ENCODE peak calls at places on chromosome 16, in ten cellular contexts. A is PC-9, B is AG04450, I is tibial nerve, P is fibroblast of mammary gland, M is endothelial cell, N is A549, C is heart right ventricle, U is RWPE1, R is Calu3. O is an unnamed sample.

GRCh38 chr16:29925173-29925804 is 737 bp downstream of the KCTD13 start:
- DNase-seq in U (peak; percentile 30), I (no peak), B (no peak), A (no peak), R (no peak), M (no peak), P (no peak), N (no peak), C (no peak), O (no peak)

GRCh38 chr16:85488414-85488813 is 124.7 kb upstream of the GSE1 start:
- DNase-seq in A (no peak), P (no peak), B (no peak), C (no peak), N (no peak), U (no peak), R (no peak), I (no peak), M (no peak), O (no peak)

GRCh38 chr16:2752850-2753522 is 548 bp downstream of the SRRM2 start:
- DNase-seq in R (peak; percentile 93), B (peak; percentile 41), M (peak; percentile 83), A (peak; percentile 89), I (peak; percentile 63), U (peak; percentile 78), C (peak; percentile 86), N (peak; percentile 81), P (peak; percentile 79), O (peak; percentile 90)

GRCh38 chr16:85258166-85258565 is 145.9 kb upstream of the CIBAR2 start:
- DNase-seq in B (no peak), N (no peak), A (no peak), M (no peak), R (no peak), P (no peak), C (no peak), U (no peak), I (no peak), O (no peak)

GRCh38 chr16:3131755-3132377 is 3.0 kb upstream of the ZNF213 start:
- DNase-seq in M (peak; percentile 74), P (peak; percentile 41), C (no peak), A (peak; percentile 61), R (peak; percentile 73), N (no peak), U (peak; percentile 23), I (no peak), B (no peak), O (peak; percentile 36)

GRCh38 chr16:53022374-53022773 is 30.3 kb downstream of the CHD9NB start:
- DNase-seq in M (peak; percentile 52), P (peak; percentile 52), N (peak; percentile 69), U (peak; percentile 70), I (no peak), A (peak; percentile 32), R (peak; percentile 71), B (peak; percentile 7), C (peak; percentile 40), O (peak; percentile 26)

GRCh38 chr16:75380870-75381269 is 52.4 kb downstream of the CFDP1 start:
- DNase-seq in P (no peak), N (no peak), C (no peak), R (no peak), B (no peak), I (no peak), M (no peak), U (no peak), A (no peak), O (no peak)

GRCh38 chr16:48182979-48183537 is 27.3 kb upstream of the ABCC12 start:
- DNase-seq in A (no peak), C (no peak), P (no peak), B (no peak), R (no peak), I (no peak), U (no peak), N (no peak), M (no peak), O (no peak)

GRCh38 chr16:10964891-10965326 is 20.5 kb downstream of the CLEC16A start:
- DNase-seq in I (no peak), A (no peak), C (no peak), R (no peak), P (no peak), U (no peak), M (no peak), B (no peak), N (no peak), O (no peak)

GRCh38 chr16:81164481-81164880 is 68.3 kb upstream of the GCSH start:
- DNase-seq in P (no peak), C (no peak), I (no peak), U (no peak), A (no peak), B (no peak), N (no peak), M (no peak), R (no peak), O (no peak)

GRCh38 chr16:26645629-26646028 is 421.1 kb upstream of the C16orf82 start:
- DNase-seq in M (peak; percentile 58), A (no peak), I (no peak), B (no peak), C (no peak), R (no peak), P (no peak), U (no peak), N (no peak), O (peak; percentile 46)
- TF ChIP-seq CTCF in M (peak; percentile 33), A (peak; percentile 60), I (no peak), B (no peak), C (peak; percentile 43), R (no peak), P (no peak), U (no peak), N (no peak), O (peak; percentile 51)

DNA sequence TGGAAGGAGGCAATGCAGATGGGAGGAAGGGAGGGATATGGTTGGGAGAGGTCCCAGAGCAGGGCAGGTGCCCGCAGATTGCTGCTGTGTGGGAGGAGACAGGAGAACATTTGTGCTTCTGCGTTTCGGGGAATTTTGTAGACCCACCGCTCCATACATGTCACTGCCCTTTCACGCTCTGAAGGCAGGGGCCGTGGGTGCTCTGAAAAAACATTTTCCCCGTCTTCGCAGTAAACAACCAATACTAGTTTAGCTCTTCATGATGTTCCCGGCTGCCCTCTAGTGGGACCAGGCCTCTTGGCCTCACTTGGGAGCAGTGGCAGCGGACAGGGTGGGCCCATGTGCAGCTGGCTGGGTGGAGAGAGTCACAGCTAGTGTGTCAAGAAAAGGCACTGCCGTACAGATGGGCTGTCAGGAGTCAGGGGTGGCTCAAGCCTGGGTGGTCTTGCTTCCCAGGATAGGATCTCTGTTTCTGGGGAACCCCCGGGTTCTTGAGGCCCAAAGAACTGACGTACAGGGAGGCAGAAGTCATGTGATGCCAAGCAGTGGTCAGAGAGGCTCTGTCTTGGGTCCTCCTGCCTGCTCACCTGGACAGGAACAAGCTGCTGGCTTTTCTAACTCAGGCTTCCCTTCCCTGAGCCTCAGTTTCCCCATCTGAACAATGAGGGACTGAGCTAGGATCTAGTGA is 46.5 kb upstream of the CPNE2 start:
- DNase-seq in U (peak; percentile 36), A (no peak), B (peak; percentile 26), I (peak; percentile 77), M (peak; percentile 68), R (no peak), N (peak; percentile 56), C (peak; percentile 71), P (peak; percentile 68), O (peak; percentile 51)
- TF ChIP-seq CTCF in U (peak; percentile 35), A (peak; percentile 42), B (peak; percentile 87), I (peak; percentile 71), M (no peak), R (no peak), N (peak; percentile 34), C (peak; percentile 57), P (peak; percentile 77), O (peak; percentile 53)

GRCh38 chr16:50835358-50836060 is 93.6 kb downstream of the CYLD start:
- DNase-seq in P (no peak), R (no peak), U (no peak), C (no peak), N (no peak), M (no peak), I (no peak), B (no peak), A (no peak), O (no peak)
- TF ChIP-seq CTCF in P (no peak), R (no peak), U (no peak), C (no peak), N (no peak), M (no peak), I (no peak), B (no peak), A (no peak), O (no peak)

DNA sequence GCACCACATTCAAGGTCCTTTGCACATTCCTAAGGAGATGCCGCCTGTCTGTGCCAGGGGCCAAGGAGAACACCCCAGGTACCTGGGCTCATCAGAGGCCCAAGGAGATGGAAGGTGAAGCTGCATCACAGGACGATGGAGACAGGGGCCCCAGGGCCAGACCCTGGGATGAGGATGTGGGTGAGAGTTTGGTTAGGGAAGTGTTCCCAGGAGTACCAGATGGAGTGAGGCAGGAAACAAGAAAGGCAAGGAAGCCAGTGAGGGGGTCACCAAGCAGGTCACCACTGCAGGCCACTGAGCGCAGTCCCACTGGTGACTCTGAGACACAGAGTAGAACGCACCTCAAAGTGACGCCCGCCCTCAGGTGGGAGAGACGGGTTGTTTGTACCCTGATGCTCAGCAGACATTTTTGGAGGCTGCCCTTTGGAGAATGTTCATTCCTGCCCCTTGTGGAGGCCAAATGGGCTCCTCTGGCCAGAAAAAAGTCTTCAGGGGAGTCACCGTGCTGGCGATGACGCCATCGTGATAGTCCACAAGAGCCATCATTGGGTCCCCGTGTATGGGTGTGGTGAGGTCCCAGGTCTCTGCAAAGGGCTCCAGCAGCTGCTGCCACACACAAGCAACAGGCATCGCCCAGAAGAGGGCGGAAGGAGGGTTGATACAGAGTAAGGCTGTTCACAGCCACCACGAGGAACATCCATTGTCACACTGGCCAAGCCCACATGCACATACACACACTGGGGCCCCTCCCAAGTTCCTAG is 57.5 kb downstream of the BEAN1 start:
- DNase-seq in N (no peak), B (no peak), P (no peak), R (no peak), A (no peak), U (no peak), I (no peak), M (no peak), C (no peak), O (no peak)
- TF ChIP-seq CTCF in N (no peak), B (no peak), P (no peak), R (no peak), A (no peak), U (no peak), I (no peak), M (no peak), C (no peak), O (no peak)

DNA sequence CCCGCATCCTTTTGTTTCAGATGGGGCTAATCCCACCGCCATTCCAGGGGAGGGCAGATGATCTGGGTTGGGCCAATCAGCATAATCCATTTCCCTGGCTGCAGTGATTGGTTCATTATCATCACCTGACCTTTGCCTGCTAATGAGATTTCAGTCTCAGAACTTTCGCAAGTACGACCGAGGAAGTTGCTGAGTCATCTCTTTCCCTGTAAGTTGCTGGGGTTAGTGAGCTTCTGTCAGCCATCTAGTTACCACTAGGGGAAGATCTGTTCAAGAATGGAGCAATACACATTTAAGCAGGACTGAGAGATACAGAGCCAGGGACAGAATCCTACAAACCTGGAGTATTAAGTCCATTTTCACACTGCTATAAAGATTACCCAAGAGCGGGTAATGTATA is 65.3 kb upstream of the NUDT7 start:
- DNase-seq in M (no peak), C (no peak), I (no peak), P (peak; percentile 48), A (no peak), U (no peak), B (no peak), R (no peak), N (no peak), O (no peak)
- TF ChIP-seq CTCF in M (no peak), C (no peak), I (no peak), P (no peak), A (no peak), U (no peak), B (no peak), R (no peak), N (no peak), O (no peak)

GRCh38 chr16:51062039-51062438 is 89.0 kb downstream of the SALL1 start:
- DNase-seq in U (peak; percentile 13), C (no peak), M (no peak), I (no peak), A (no peak), P (no peak), N (peak; percentile 30), R (no peak), B (no peak), O (no peak)
- TF ChIP-seq CTCF in U (no peak), C (no peak), M (no peak), I (no peak), A (no peak), P (no peak), N (no peak), R (no peak), B (no peak), O (no peak)

O was measured in body of pancreas.